ENCODE peak calls at places on chromosomes 3 and 15, in eight cellular contexts. H, E, W, N, R, J, D and K are unnamed samples. For H3K4me1, the result is how much of the 10 kb centered on the place peaks cover.

GRCh38 chr3:160564205-160564922 is 1.0 kb downstream of the KPNA4 start:
- DNase-seq in H (no peak), N (no peak), E (no peak), W (peak), R (no peak), J (no peak), D (no peak), K (no peak)

GRCh38 chr3:127698264-127699097 is 25.7 kb downstream of the ABTB1 start:
- DNase-seq in J (peak), D (no peak), R (no peak), H (no peak), E (no peak), N (no peak), W (no peak), K (no peak)

GRCh38 chr3:52126036-52126435 is 28.2 kb downstream of the POC1A start:
- DNase-seq in D (peak), H (no peak), E (no peak), J (no peak), W (no peak), R (no peak), N (no peak), K (no peak)

GRCh38 chr3:121648219-121648958 is 12.3 kb downstream of the HCLS1 start:
- DNase-seq in W (no peak), J (peak), E (no peak), H (no peak), R (no peak), N (no peak), D (no peak), K (no peak)

GRCh38 chr3:107927361-107928083 is 163.3 kb downstream of the CD47 start:
- DNase-seq in D (peak), N (no peak), J (peak), W (peak), E (peak), R (peak), H (peak), K (peak)

GRCh38 chr3:29683306-29683993 is 402.6 kb downstream of the RBMS3 start:
- DNase-seq in H (no peak), N (no peak), W (no peak), E (no peak), D (no peak), R (no peak), J (peak), K (no peak)

GRCh38 chr15:82873000-82873680 is 63.7 kb downstream of the WHAMM start:
- DNase-seq in R (no peak), J (no peak), W (no peak), H (no peak), E (no peak), D (no peak), N (no peak), K (peak)

GRCh38 chr3:37321260-37321852 is 147.0 kb upstream of the LRRFIP2 start:
- DNase-seq in J (no peak), D (no peak), E (no peak), W (no peak), R (no peak), N (no peak), H (no peak), K (no peak)

GRCh38 chr15:31292391-31293020 is 34.1 kb upstream of the KLF13 start:
- DNase-seq in J (no peak), R (no peak), E (no peak), D (no peak), N (no peak), H (peak), W (no peak), K (no peak)

GRCh38 chr3:179015551-179016020 is 56.0 kb downstream of the ZMAT3 start:
- DNase-seq in R (peak), D (no peak), E (peak), J (no peak), H (no peak), W (peak), N (no peak), K (no peak)

GRCh38 chr3:14210843-14211594 is 32.4 kb downstream of the LSM3 start:
- DNase-seq in E (no peak), D (no peak), R (no peak), N (no peak), H (no peak), J (no peak), W (no peak), K (no peak)

GRCh38 chr15:33104276-33104675 is 90.2 kb downstream of the FMN1 start:
- DNase-seq in R (no peak), J (no peak), W (no peak), H (no peak), N (no peak), D (no peak), E (peak), K (no peak)

GRCh38 chr15:20645956-20646355 is 104.4 kb upstream of the GOLGA6L6 start:
- DNase-seq in H (no peak), N (no peak), J (peak), D (peak), R (no peak), E (no peak), W (peak), K (no peak)

GRCh38 chr15:99466701-99467337 is 99.0 kb upstream of the MEF2A start:
- DNase-seq in H (no peak), W (no peak), D (no peak), N (no peak), R (no peak), J (no peak), E (no peak), K (no peak)

GRCh38 chr3:44117239-44117638 is 124.4 kb upstream of the TOPAZ1 start:
- DNase-seq in H (no peak), J (no peak), R (no peak), D (no peak), N (no peak), W (no peak), E (no peak), K (no peak)

GRCh38 chr3:163476179-163476578 is 1602.1 kb downstream of the SI start:
- DNase-seq in N (no peak), E (peak), J (no peak), R (no peak), H (no peak), W (no peak), D (no peak), K (no peak)

GRCh38 chr3:38177175-38177574 is 11.8 kb downstream of the OXSR1 start:
- DNase-seq in N (no peak), E (no peak), J (no peak), W (no peak), R (no peak), D (no peak), H (no peak), K (no peak)

GRCh38 chr3:24296441-24297205 is 198.0 kb downstream of the THRB start:
- DNase-seq in D (peak), R (no peak), N (no peak), J (no peak), W (peak), E (no peak), H (no peak), K (no peak)

GRCh38 chr3:140529096-140529495 is 148.8 kb upstream of the TRIM42 start:
- DNase-seq in E (no peak), J (no peak), R (no peak), D (no peak), W (no peak), H (no peak), N (no peak), K (no peak)

GRCh38 chr15:31089361-31090047 is 12.0 kb downstream of the TRPM1 start:
- DNase-seq in H (no peak), E (no peak), W (no peak), R (no peak), J (no peak), N (no peak), D (no peak), K (no peak)

GRCh38 chr3:99211309-99211708 is 309.8 kb upstream of the DCBLD2 start:
- DNase-seq in H (no peak), D (no peak), J (no peak), R (no peak), W (no peak), E (no peak), N (no peak), K (no peak)

GRCh38 chr3:43142472-43142871 is 36.6 kb upstream of the POMGNT2 start:
- DNase-seq in E (no peak), H (no peak), D (no peak), R (no peak), W (no peak), J (no peak), N (no peak), K (no peak)

GRCh38 chr15:77974098-77974414 is 103.5 kb downstream of the TBC1D2B start:
- DNase-seq in N (no peak), R (no peak), J (peak), H (no peak), E (no peak), D (peak), W (peak), K (peak)

GRCh38 chr3:179801263-179801662 is 148.4 kb downstream of the USP13 start:
- DNase-seq in W (no peak), H (no peak), D (no peak), J (no peak), R (no peak), N (no peak), E (no peak), K (no peak)

GRCh38 chr15:31752363-31752762 is 278.0 kb upstream of the CHRNA7 start:
- DNase-seq in W (no peak), H (no peak), J (no peak), E (no peak), D (no peak), N (no peak), R (no peak), K (no peak)

GRCh38 chr3:30319713-30320112 is 286.7 kb upstream of the TGFBR2 start:
- DNase-seq in H (no peak), R (no peak), E (peak), N (no peak), D (no peak), W (peak), J (peak), K (no peak)

GRCh38 chr15:40291088-40291574 is 8.3 kb upstream of the ANKRD63 start:
- DNase-seq in H (no peak), N (no peak), J (peak), R (peak), W (peak), D (peak), E (no peak), K (no peak)

GRCh38 chr15:95150466-95150865 is 919.1 kb downstream of the MCTP2 start:
- DNase-seq in D (no peak), H (no peak), N (no peak), R (no peak), J (no peak), E (no peak), W (no peak), K (no peak)

GRCh38 chr3:104768886-104769285 is 597.8 kb upstream of the ALCAM start:
- DNase-seq in D (no peak), J (no peak), E (no peak), W (no peak), R (no peak), N (no peak), H (no peak), K (no peak)

GRCh38 chr3:79414821-79415220 is 353.0 kb downstream of the ROBO1 start:
- DNase-seq in N (no peak), R (peak), E (no peak), H (no peak), D (peak), W (peak), J (no peak), K (peak)

GRCh38 chr3:25648107-25648535 is 16.6 kb downstream of the TOP2B start:
- DNase-seq in R (no peak), N (peak), D (peak), W (peak), J (peak), E (peak), H (peak), K (no peak)

GRCh38 chr3:65873028-65873427 is 165.7 kb downstream of the MAGI1 start:
- DNase-seq in R (no peak), D (no peak), J (peak), E (no peak), N (no peak), W (no peak), H (no peak), K (no peak)

GRCh38 chr3:121111914-121112612 is 204.1 kb downstream of the STXBP5L start:
- DNase-seq in J (no peak), E (no peak), H (no peak), W (no peak), D (no peak), N (no peak), R (no peak), K (no peak)

GRCh38 chr3:31776016-31776415 is 205.0 kb downstream of the OSBPL10 start:
- DNase-seq in E (no peak), D (no peak), J (no peak), N (no peak), W (no peak), R (no peak), H (no peak), K (no peak)

GRCh38 chr3:11391930-11392688 is 119.9 kb downstream of the ATG7 start:
- DNase-seq in N (no peak), J (no peak), D (no peak), H (no peak), R (no peak), W (no peak), E (no peak), K (no peak)

GRCh38 chr3:148074916-148075315 is 622.8 kb upstream of the AGTR1 start:
- DNase-seq in N (no peak), R (no peak), D (no peak), H (no peak), W (no peak), E (no peak), J (no peak), K (no peak)

GRCh38 chr3:120682095-120682681 is at the start of gene HGD:
- DNase-seq in D (no peak), E (no peak), N (no peak), R (no peak), J (no peak), W (peak), H (no peak), K (no peak)

DNA sequence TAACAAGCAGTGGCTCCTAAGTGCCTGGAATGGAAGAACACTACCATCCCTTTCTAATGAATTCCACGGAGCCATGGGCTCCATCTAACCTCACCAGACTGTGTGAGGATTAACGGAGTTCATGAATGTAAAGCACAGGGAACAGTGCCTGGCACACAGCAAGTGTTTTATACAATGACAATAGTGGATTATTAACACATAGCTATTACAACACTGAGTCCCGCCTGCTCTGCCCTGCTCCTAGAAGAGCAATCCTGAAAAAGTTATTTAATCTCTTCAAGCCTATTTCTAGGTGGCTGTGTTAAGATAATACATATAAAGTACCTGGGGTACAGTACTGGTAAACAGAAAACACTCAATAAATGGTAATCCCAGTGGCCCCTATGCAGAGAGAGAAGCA is 51.4 kb downstream of the RYK start:
- DNase-seq in W (no peak), E (no peak), D (no peak), N (no peak), H (no peak), R (no peak), J (no peak), K (no peak)
- H3K27ac ChIP-seq in W (no peak), E (no peak), D (no peak), N (no peak), H (no peak), R (no peak), J (no peak), K (no peak)

GRCh38 chr3:9933561-9934234 is at the start of gene CRELD1:
- DNase-seq in J (peak), W (peak), E (peak), N (peak), R (peak), D (peak), H (peak), K (peak)
- TF ChIP-seq POLR2A in J (peak), W (peak), E (peak), N (peak), R (peak), D (peak), H (peak), K (peak)

GRCh38 chr15:74194572-74195559 is 7.7 kb downstream of the STRA6 start:
- DNase-seq in E (no peak), D (no peak), N (no peak), J (no peak), H (no peak), W (no peak), R (no peak), K (no peak)

GRCh38 chr15:74191798-74192197 is 10.8 kb downstream of the STRA6 start:
- DNase-seq in J (no peak), N (no peak), E (no peak), H (no peak), W (no peak), D (no peak), R (no peak), K (no peak)

GRCh38 chr15:74193905-74194304 is 8.7 kb downstream of the STRA6 start:
- DNase-seq in R (no peak), E (no peak), D (no peak), N (no peak), W (no peak), J (no peak), H (no peak), K (no peak)

GRCh38 chr15:74192751-74193150 is 9.8 kb downstream of the STRA6 start:
- DNase-seq in J (no peak), D (no peak), N (no peak), R (no peak), W (no peak), H (no peak), E (no peak), K (no peak)

GRCh38 chr15:74193305-74193718 is 9.3 kb downstream of the STRA6 start:
- DNase-seq in N (no peak), W (no peak), J (no peak), R (no peak), D (no peak), E (peak), H (no peak), K (no peak)
- H3K4me1 ChIP-seq in N (under half), W (under half), J (under half), R (under half), D (under half), E (under half), H (under half), K (under half)

GRCh38 chr3:71581981-71582611 is 1.4 kb downstream of the FOXP1 start:
- DNase-seq in N (no peak), W (peak), D (peak), R (peak), E (no peak), H (peak), J (peak), K (peak)
- H3K27ac ChIP-seq in N (peak), W (peak), D (peak), R (peak), E (no peak), H (peak), J (peak), K (peak)

GRCh38 chr15:42736178-42736792 is 643 bp downstream of the CDAN1 start:
- DNase-seq in E (no peak), J (no peak), N (no peak), R (peak), D (peak), H (no peak), W (no peak), K (no peak)

GRCh38 chr15:42732095-42732827 is 4.7 kb downstream of the CDAN1 start:
- DNase-seq in D (no peak), W (no peak), N (no peak), H (no peak), E (no peak), J (no peak), R (no peak), K (no peak)

GRCh38 chr15:42735382-42736165 is 1.4 kb downstream of the CDAN1 start:
- DNase-seq in D (peak), E (no peak), J (no peak), N (no peak), H (no peak), R (no peak), W (no peak), K (no peak)

GRCh38 chr15:42733027-42733426 is 3.9 kb downstream of the CDAN1 start:
- DNase-seq in W (no peak), H (no peak), D (peak), E (no peak), J (no peak), N (no peak), R (no peak), K (no peak)

GRCh38 chr15:42734076-42734672 is 2.8 kb downstream of the CDAN1 start:
- DNase-seq in E (no peak), J (no peak), D (no peak), R (no peak), H (no peak), N (no peak), W (no peak), K (no peak)
- TF ChIP-seq POLR2A in E (no peak), J (no peak), D (no peak), R (no peak), H (no peak), N (no peak), W (no peak), K (no peak)

GRCh38 chr3:15305366-15305844 is 27.0 kb downstream of the SH3BP5 start:
- DNase-seq in W (no peak), E (peak), R (no peak), J (peak), D (peak), N (no peak), H (no peak), K (no peak)

GRCh38 chr3:15303728-15304127 is 28.7 kb downstream of the SH3BP5 start:
- DNase-seq in D (peak), N (no peak), W (no peak), R (no peak), H (no peak), E (no peak), J (no peak), K (no peak)

GRCh38 chr3:15300318-15301078 is 31.9 kb downstream of the SH3BP5 start:
- DNase-seq in N (no peak), W (no peak), R (no peak), J (peak), H (no peak), D (peak), E (peak), K (no peak)

GRCh38 chr3:15301761-15302160 is 30.6 kb downstream of the SH3BP5 start:
- DNase-seq in E (no peak), H (no peak), J (no peak), D (peak), W (no peak), N (no peak), R (no peak), K (peak)

GRCh38 chr3:15303216-15303615 is 29.2 kb downstream of the SH3BP5 start:
- DNase-seq in N (no peak), R (no peak), E (no peak), D (peak), H (no peak), J (no peak), W (no peak), K (no peak)
- H3K4me1 ChIP-seq in N (under half), R (under half), E (under half), D (under half), H (half or more), J (under half), W (under half), K (under half)

GRCh38 chr3:156816794-156817741 is 9.1 kb upstream of the LEKR1 start:
- DNase-seq in J (peak), D (peak), R (peak), E (peak), W (peak), H (peak), N (peak), K (peak)

GRCh38 chr3:156817931-156818765 is 8.0 kb upstream of the LEKR1 start:
- DNase-seq in R (no peak), J (no peak), D (no peak), H (no peak), N (no peak), E (no peak), W (no peak), K (no peak)

GRCh38 chr3:156819842-156820686 is 6.1 kb upstream of the LEKR1 start:
- DNase-seq in R (no peak), W (no peak), D (no peak), N (no peak), E (no peak), J (peak), H (no peak), K (no peak)

GRCh38 chr3:156820687-156821070 is 5.5 kb upstream of the LEKR1 start:
- DNase-seq in N (no peak), H (no peak), E (no peak), R (no peak), D (no peak), W (no peak), J (no peak), K (no peak)

GRCh38 chr3:156818890-156819289 is 7.3 kb upstream of the LEKR1 start:
- DNase-seq in H (no peak), R (no peak), E (peak), W (no peak), J (no peak), D (no peak), N (no peak), K (no peak)
- H3K27ac ChIP-seq in H (no peak), R (no peak), E (peak), W (no peak), J (no peak), D (no peak), N (no peak), K (no peak)